ENCODE peak calls at places on chromosomes 7 and 10, in seven cellular contexts. One of them, this sample, is unnamed. For H3K9me3, the result is how much of the 10 kb centered on the place peaks cover.

GRCh38 chr10:62384057-62384446 is 9.9 kb downstream of the ZNF365 start:
- DNase-seq in aorta: no peak
- DNase-seq in OCI-LY7: no peak
- DNase-seq in pancreas: no peak
- DNase-seq in PC-3: peak
- DNase-seq in mucosa of descending colon: peak
- DNase-seq in transverse colon: no peak
- DNase-seq in this sample: peak

GRCh38 chr7:100894860-100895700 is 608 bp downstream of the ACHE start:
- DNase-seq in PC-3: peak
- DNase-seq in aorta: peak
- DNase-seq in transverse colon: peak
- DNase-seq in pancreas: peak
- DNase-seq in OCI-LY7: peak
- DNase-seq in mucosa of descending colon: peak
- DNase-seq in this sample: peak

GRCh38 chr7:38833329-38833728 is 75.7 kb downstream of the VPS41 start:
- DNase-seq in mucosa of descending colon: no peak
- DNase-seq in OCI-LY7: no peak
- DNase-seq in aorta: no peak
- DNase-seq in PC-3: no peak
- DNase-seq in transverse colon: no peak
- DNase-seq in pancreas: no peak
- DNase-seq in this sample: peak

GRCh38 chr7:7014827-7015610 is 167.3 kb upstream of the C1GALT1 start:
- DNase-seq in aorta: no peak
- DNase-seq in OCI-LY7: no peak
- DNase-seq in mucosa of descending colon: no peak
- DNase-seq in pancreas: no peak
- DNase-seq in PC-3: peak
- DNase-seq in transverse colon: no peak
- DNase-seq in this sample: no peak

GRCh38 chr7:29977926-29978652 is 11.5 kb downstream of the SCRN1 start:
- DNase-seq in PC-3: peak
- DNase-seq in aorta: no peak
- DNase-seq in OCI-LY7: peak
- DNase-seq in transverse colon: no peak
- DNase-seq in mucosa of descending colon: no peak
- DNase-seq in pancreas: no peak
- DNase-seq in this sample: no peak

GRCh38 chr10:70674560-70675495 is 2.5 kb downstream of the ADAMTS14 start:
- DNase-seq in aorta: no peak
- DNase-seq in mucosa of descending colon: no peak
- DNase-seq in pancreas: no peak
- DNase-seq in transverse colon: no peak
- DNase-seq in OCI-LY7: no peak
- DNase-seq in PC-3: no peak
- DNase-seq in this sample: no peak

GRCh38 chr7:50400114-50400513 is 50.0 kb downstream of the FIGNL1 start:
- DNase-seq in OCI-LY7: no peak
- DNase-seq in mucosa of descending colon: no peak
- DNase-seq in transverse colon: no peak
- DNase-seq in aorta: no peak
- DNase-seq in PC-3: no peak
- DNase-seq in pancreas: no peak
- DNase-seq in this sample: no peak

GRCh38 chr10:114356786-114357588 is 47.3 kb downstream of the AFAP1L2 start:
- DNase-seq in PC-3: peak
- DNase-seq in OCI-LY7: no peak
- DNase-seq in transverse colon: no peak
- DNase-seq in aorta: no peak
- DNase-seq in mucosa of descending colon: no peak
- DNase-seq in pancreas: no peak
- DNase-seq in this sample: peak

GRCh38 chr7:32335107-32335506 is 155.1 kb downstream of the LSM5 start:
- DNase-seq in transverse colon: no peak
- DNase-seq in pancreas: no peak
- DNase-seq in mucosa of descending colon: no peak
- DNase-seq in PC-3: peak
- DNase-seq in OCI-LY7: no peak
- DNase-seq in aorta: no peak
- DNase-seq in this sample: no peak

GRCh38 chr7:151818674-151819519 is 58.0 kb downstream of the PRKAG2 start:
- DNase-seq in mucosa of descending colon: no peak
- DNase-seq in transverse colon: no peak
- DNase-seq in pancreas: peak
- DNase-seq in aorta: peak
- DNase-seq in PC-3: peak
- DNase-seq in OCI-LY7: no peak
- DNase-seq in this sample: no peak

GRCh38 chr10:46540412-46541016 is 15.9 kb downstream of the GPRIN2 start:
- DNase-seq in aorta: peak
- DNase-seq in PC-3: no peak
- DNase-seq in mucosa of descending colon: no peak
- DNase-seq in pancreas: peak
- DNase-seq in OCI-LY7: no peak
- DNase-seq in transverse colon: peak
- DNase-seq in this sample: no peak

GRCh38 chr10:118259288-118259906 is 82.7 kb downstream of the FAM204A start:
- DNase-seq in OCI-LY7: peak
- DNase-seq in mucosa of descending colon: peak
- DNase-seq in transverse colon: peak
- DNase-seq in aorta: no peak
- DNase-seq in pancreas: no peak
- DNase-seq in PC-3: peak
- DNase-seq in this sample: peak

GRCh38 chr10:63503395-63503794 is 17.8 kb upstream of the REEP3 start:
- DNase-seq in transverse colon: no peak
- DNase-seq in PC-3: no peak
- DNase-seq in pancreas: no peak
- DNase-seq in OCI-LY7: no peak
- DNase-seq in aorta: no peak
- DNase-seq in mucosa of descending colon: no peak
- DNase-seq in this sample: no peak

GRCh38 chr10:23884671-23885070 is 324.3 kb upstream of the KIAA1217 start:
- DNase-seq in aorta: no peak
- DNase-seq in mucosa of descending colon: no peak
- DNase-seq in pancreas: no peak
- DNase-seq in OCI-LY7: no peak
- DNase-seq in transverse colon: no peak
- DNase-seq in PC-3: no peak
- DNase-seq in this sample: no peak

GRCh38 chr7:122901250-122901649 is 15.0 kb upstream of the CADPS2 start:
- DNase-seq in mucosa of descending colon: no peak
- DNase-seq in PC-3: no peak
- DNase-seq in aorta: no peak
- DNase-seq in pancreas: no peak
- DNase-seq in OCI-LY7: no peak
- DNase-seq in transverse colon: no peak
- DNase-seq in this sample: peak

GRCh38 chr7:16268821-16269768 is 152.2 kb downstream of the CRPPA start:
- DNase-seq in mucosa of descending colon: no peak
- DNase-seq in OCI-LY7: no peak
- DNase-seq in pancreas: no peak
- DNase-seq in aorta: no peak
- DNase-seq in PC-3: peak
- DNase-seq in transverse colon: no peak
- DNase-seq in this sample: peak

GRCh38 chr7:17313175-17313574 is 14.7 kb downstream of the AHR start:
- DNase-seq in OCI-LY7: no peak
- DNase-seq in mucosa of descending colon: no peak
- DNase-seq in transverse colon: no peak
- DNase-seq in PC-3: no peak
- DNase-seq in pancreas: no peak
- DNase-seq in aorta: no peak
- DNase-seq in this sample: no peak

GRCh38 chr7:100475549-100475948 is 3.5 kb downstream of the TSC22D4 start:
- DNase-seq in pancreas: no peak
- DNase-seq in mucosa of descending colon: no peak
- DNase-seq in OCI-LY7: no peak
- DNase-seq in transverse colon: no peak
- DNase-seq in aorta: peak
- DNase-seq in PC-3: no peak
- DNase-seq in this sample: no peak

GRCh38 chr10:102767428-102768160 is 23.8 kb downstream of the WBP1L start:
- DNase-seq in transverse colon: no peak
- DNase-seq in PC-3: no peak
- DNase-seq in mucosa of descending colon: no peak
- DNase-seq in pancreas: no peak
- DNase-seq in OCI-LY7: no peak
- DNase-seq in aorta: no peak
- DNase-seq in this sample: no peak

GRCh38 chr7:35035511-35035921 is 1.8 kb downstream of the DPY19L1 start:
- DNase-seq in PC-3: peak
- DNase-seq in OCI-LY7: peak
- DNase-seq in mucosa of descending colon: peak
- DNase-seq in transverse colon: peak
- DNase-seq in aorta: no peak
- DNase-seq in pancreas: no peak
- DNase-seq in this sample: peak

GRCh38 chr10:47350671-47351640 is 2.8 kb downstream of the RBP3 start:
- DNase-seq in OCI-LY7: no peak
- DNase-seq in PC-3: no peak
- DNase-seq in aorta: peak
- DNase-seq in transverse colon: no peak
- DNase-seq in pancreas: no peak
- DNase-seq in mucosa of descending colon: no peak
- DNase-seq in this sample: no peak

GRCh38 chr7:100890640-100891521 is 1.4 kb upstream of the UFSP1 start:
- DNase-seq in OCI-LY7: no peak
- DNase-seq in mucosa of descending colon: no peak
- DNase-seq in transverse colon: no peak
- DNase-seq in PC-3: no peak
- DNase-seq in pancreas: peak
- DNase-seq in aorta: no peak
- DNase-seq in this sample: peak

GRCh38 chr10:129372168-129372567 is 94.9 kb upstream of the MGMT start:
- DNase-seq in aorta: no peak
- DNase-seq in transverse colon: no peak
- DNase-seq in mucosa of descending colon: no peak
- DNase-seq in OCI-LY7: no peak
- DNase-seq in PC-3: no peak
- DNase-seq in pancreas: no peak
- DNase-seq in this sample: no peak

GRCh38 chr7:18087031-18087686 is 59.5 kb upstream of the PRPS1L1 start:
- DNase-seq in transverse colon: no peak
- DNase-seq in aorta: peak
- DNase-seq in OCI-LY7: no peak
- DNase-seq in mucosa of descending colon: no peak
- DNase-seq in pancreas: peak
- DNase-seq in PC-3: no peak
- DNase-seq in this sample: peak

GRCh38 chr7:77696643-77697534 is 630 bp downstream of the RSBN1L start:
- DNase-seq in aorta: peak
- DNase-seq in mucosa of descending colon: peak
- DNase-seq in PC-3: peak
- DNase-seq in pancreas: peak
- DNase-seq in OCI-LY7: peak
- DNase-seq in transverse colon: peak
- DNase-seq in this sample: peak

GRCh38 chr10:103879831-103880230 is 24.5 kb upstream of the SH3PXD2A start:
- DNase-seq in OCI-LY7: no peak
- DNase-seq in transverse colon: no peak
- DNase-seq in pancreas: no peak
- DNase-seq in PC-3: no peak
- DNase-seq in mucosa of descending colon: no peak
- DNase-seq in aorta: no peak
- DNase-seq in this sample: no peak
- H3K9me3 ChIP-seq in OCI-LY7: under half
- H3K9me3 ChIP-seq in transverse colon: under half
- H3K9me3 ChIP-seq in pancreas: under half
- H3K9me3 ChIP-seq in PC-3: under half
- H3K9me3 ChIP-seq in mucosa of descending colon: under half
- H3K9me3 ChIP-seq in aorta: under half
- H3K9me3 ChIP-seq in this sample: under half

GRCh38 chr10:6537704-6538103 is 42.4 kb downstream of the PRKCQ start:
- DNase-seq in PC-3: no peak
- DNase-seq in OCI-LY7: no peak
- DNase-seq in mucosa of descending colon: no peak
- DNase-seq in pancreas: no peak
- DNase-seq in transverse colon: no peak
- DNase-seq in aorta: no peak
- DNase-seq in this sample: no peak

GRCh38 chr10:6542999-6543430 is 37.1 kb downstream of the PRKCQ start:
- DNase-seq in pancreas: no peak
- DNase-seq in OCI-LY7: peak
- DNase-seq in transverse colon: no peak
- DNase-seq in mucosa of descending colon: no peak
- DNase-seq in PC-3: no peak
- DNase-seq in aorta: no peak
- DNase-seq in this sample: no peak

GRCh38 chr10:6543431-6544005 is 36.6 kb downstream of the PRKCQ start:
- DNase-seq in OCI-LY7: peak
- DNase-seq in pancreas: no peak
- DNase-seq in transverse colon: peak
- DNase-seq in aorta: no peak
- DNase-seq in PC-3: no peak
- DNase-seq in mucosa of descending colon: no peak
- DNase-seq in this sample: no peak
- H3K4me3 ChIP-seq in OCI-LY7: peak
- H3K4me3 ChIP-seq in pancreas: no peak
- H3K4me3 ChIP-seq in transverse colon: no peak
- H3K4me3 ChIP-seq in aorta: no peak
- H3K4me3 ChIP-seq in PC-3: no peak
- H3K4me3 ChIP-seq in mucosa of descending colon: no peak
- H3K4me3 ChIP-seq in this sample: no peak

GRCh38 chr10:37937864-37938263 is 38.6 kb downstream of the ZNF25 start:
- DNase-seq in mucosa of descending colon: no peak
- DNase-seq in pancreas: no peak
- DNase-seq in OCI-LY7: no peak
- DNase-seq in aorta: no peak
- DNase-seq in PC-3: no peak
- DNase-seq in transverse colon: no peak
- DNase-seq in this sample: no peak
- H3K9me3 ChIP-seq in mucosa of descending colon: under half
- H3K9me3 ChIP-seq in pancreas: under half
- H3K9me3 ChIP-seq in OCI-LY7: under half
- H3K9me3 ChIP-seq in aorta: under half
- H3K9me3 ChIP-seq in PC-3: under half
- H3K9me3 ChIP-seq in transverse colon: under half
- H3K9me3 ChIP-seq in this sample: under half

GRCh38 chr10:21003240-21003822 is 106.2 kb upstream of the NEBL start:
- DNase-seq in aorta: no peak
- DNase-seq in OCI-LY7: no peak
- DNase-seq in mucosa of descending colon: no peak
- DNase-seq in transverse colon: no peak
- DNase-seq in pancreas: no peak
- DNase-seq in PC-3: no peak
- DNase-seq in this sample: no peak

GRCh38 chr10:20998036-20998435 is 100.9 kb upstream of the NEBL start:
- DNase-seq in transverse colon: no peak
- DNase-seq in OCI-LY7: no peak
- DNase-seq in aorta: no peak
- DNase-seq in PC-3: no peak
- DNase-seq in pancreas: no peak
- DNase-seq in mucosa of descending colon: no peak
- DNase-seq in this sample: no peak

GRCh38 chr10:20999713-21000112 is 102.6 kb upstream of the NEBL start:
- DNase-seq in PC-3: no peak
- DNase-seq in transverse colon: no peak
- DNase-seq in pancreas: no peak
- DNase-seq in OCI-LY7: no peak
- DNase-seq in mucosa of descending colon: no peak
- DNase-seq in aorta: no peak
- DNase-seq in this sample: no peak

GRCh38 chr10:21002097-21002878 is 105.2 kb upstream of the NEBL start:
- DNase-seq in mucosa of descending colon: no peak
- DNase-seq in pancreas: no peak
- DNase-seq in transverse colon: no peak
- DNase-seq in OCI-LY7: no peak
- DNase-seq in PC-3: peak
- DNase-seq in aorta: no peak
- DNase-seq in this sample: peak
- H3K4me3 ChIP-seq in mucosa of descending colon: no peak
- H3K4me3 ChIP-seq in pancreas: no peak
- H3K4me3 ChIP-seq in transverse colon: no peak
- H3K4me3 ChIP-seq in OCI-LY7: no peak
- H3K4me3 ChIP-seq in PC-3: peak
- H3K4me3 ChIP-seq in aorta: no peak
- H3K4me3 ChIP-seq in this sample: no peak

This sample was measured in adipocyte.